ENCODE peak calls at places on chromosomes 13 and 19, in five cellular contexts. T is NCI-H1436 treated with DMSO at 0.1 percent for 48 hours, J is astrocyte of the spinal cord, V is thyroid gland, X is NCI-H2081. Z is an unnamed sample.

GRCh38 chr13:49791214-49791752 is 1.2 kb downstream of the KPNA3 start:
- DNase-seq in T (no peak), J (peak; percentile 51), V (peak; percentile 20), X (peak; percentile 61), Z (no peak)

GRCh38 chr19:33047422-33047821 is 17.3 kb downstream of the RHPN2 start:
- DNase-seq in T (no peak), J (no peak), V (no peak), X (no peak), Z (no peak)

GRCh38 chr19:48216933-48217332 is 38.8 kb downstream of the CARD8 start:
- DNase-seq in T (no peak), J (no peak), V (no peak), X (no peak), Z (no peak)

GRCh38 chr13:93477238-93477637 is 250.6 kb downstream of the GPC6 start:
- DNase-seq in T (no peak), J (no peak), V (no peak), X (no peak), Z (no peak)

GRCh38 chr13:41352935-41353801 is 42.1 kb downstream of the NAA16 start:
- DNase-seq in T (no peak), J (peak; percentile 69), V (peak; percentile 11), X (no peak), Z (peak; percentile 8)

GRCh38 chr19:47512183-47512947 is 2.5 kb downstream of the NAPA start:
- DNase-seq in T (no peak), J (no peak), V (peak; percentile 57), X (no peak), Z (no peak)

GRCh38 chr19:35618857-35619256 is 6.3 kb downstream of the HAUS5 start:
- DNase-seq in T (no peak), J (no peak), V (no peak), X (no peak), Z (no peak)

GRCh38 chr13:23610966-23611486 is 40.8 kb downstream of the TNFRSF19 start:
- DNase-seq in T (no peak), J (peak; percentile 75), V (peak; percentile 21), X (no peak), Z (no peak)

GRCh38 chr19:38654478-38655079 is 7.1 kb downstream of the ACTN4 start:
- DNase-seq in T (no peak), J (no peak), V (no peak), X (no peak), Z (no peak)

GRCh38 chr13:31885994-31886393 is 145.6 kb upstream of the FRY start:
- DNase-seq in T (no peak), J (no peak), V (peak; percentile 12), X (no peak), Z (no peak)

GRCh38 chr19:6015841-6016545 is 38.1 kb upstream of the RANBP3 start:
- DNase-seq in T (no peak), J (no peak), V (no peak), X (no peak), Z (peak; percentile 2)

GRCh38 chr19:13095934-13096890 is 6.4 kb downstream of the LYL1 start:
- DNase-seq in T (no peak), J (no peak), V (no peak), X (no peak), Z (peak; percentile 63)

GRCh38 chr19:11798391-11799296 is at the start of gene ZNF491:
- DNase-seq in T (peak; percentile 74), J (peak; percentile 88), V (peak; percentile 97), X (peak; percentile 94), Z (peak; percentile 70)

Z was measured in 8988T.